ENCODE peak calls at places on chromosomes 4 and X, in five cellular contexts. J is AG09319, L is NB4, M is GM10248, W is HFF-Myc. O is an unnamed sample.

GRCh38 chr4:158065603-158066002 is 107.2 kb downstream of the GASK1B start:
- DNase-seq in J (no peak), L (no peak), M (no peak), W (no peak), O (no peak)

GRCh38 chrX:45751156-45751555 is 550.5 kb upstream of the DIPK2B start:
- DNase-seq in J (no peak), L (no peak), M (no peak), W (no peak), O (no peak)

GRCh38 chrX:102154900-102155805 is 624 bp downstream of the BEX5 start:
- DNase-seq in J (no peak), L (no peak), M (no peak), W (no peak), O (no peak)

GRCh38 chr4:121072836-121073362 is 564 bp upstream of the NDNF start:
- DNase-seq in J (no peak), L (no peak), M (peak; percentile 8), W (no peak), O (no peak)

GRCh38 chr4:10963958-10964705 is 279.6 kb upstream of the CLNK start:
- DNase-seq in J (no peak), L (no peak), M (no peak), W (no peak), O (no peak)

GRCh38 chr4:66539745-66540144 is 869.5 kb upstream of the EPHA5 start:
- DNase-seq in J (no peak), L (no peak), M (no peak), W (no peak), O (no peak)

GRCh38 chr4:121139533-121140222 is 24.4 kb downstream of the TNIP3 start:
- DNase-seq in J (no peak), L (no peak), M (peak; percentile 35), W (peak; percentile 82), O (peak; percentile 32)

GRCh38 chr4:88457307-88458090 is 580 bp downstream of the HERC5 start:
- DNase-seq in J (no peak), L (peak; percentile 68), M (peak; percentile 50), W (no peak), O (no peak)

GRCh38 chr4:53674891-53675290 is 83.6 kb upstream of the LNX1 start:
- DNase-seq in J (no peak), L (no peak), M (no peak), W (no peak), O (no peak)

GRCh38 chr4:119300072-119300387 is 21.9 kb downstream of the FABP2 start:
- DNase-seq in J (no peak), L (peak; percentile 47), M (no peak), W (no peak), O (no peak)
- TF ChIP-seq CTCF in J (no peak), L (no peak), M (no peak), W (no peak), O (no peak)

DNA sequence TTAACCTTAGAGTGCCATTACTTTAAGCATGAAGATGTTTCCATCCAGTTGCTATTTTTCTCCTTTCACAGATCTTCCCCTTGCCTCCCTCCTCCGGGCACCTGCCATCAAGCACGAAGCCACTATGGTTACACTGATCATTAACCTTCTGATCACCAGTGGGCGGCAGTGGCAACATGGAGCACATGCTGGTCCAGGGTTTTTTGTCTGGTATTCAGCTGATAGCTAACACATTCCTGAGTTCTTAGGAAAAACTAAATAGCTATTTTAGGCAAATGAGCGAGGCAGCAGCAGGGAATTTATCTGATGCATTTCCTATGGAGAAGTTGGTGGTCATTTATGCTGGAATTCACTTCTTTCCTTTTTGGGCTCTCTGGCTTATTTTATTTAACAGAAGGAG is 22.8 kb downstream of the SHISA3 start:
- DNase-seq in J (no peak), L (no peak), M (no peak), W (no peak), O (no peak)
- TF ChIP-seq CTCF in J (no peak), L (no peak), M (no peak), W (no peak), O (no peak)

GRCh38 chr4:108830509-108831244 is 67.8 kb upstream of the ETNPPL start:
- DNase-seq in J (no peak), L (no peak), M (no peak), W (no peak), O (no peak)

GRCh38 chr4:108829981-108830492 is 67.2 kb upstream of the ETNPPL start:
- DNase-seq in J (no peak), L (no peak), M (no peak), W (no peak), O (no peak)

GRCh38 chr4:108834787-108835384 is 72.0 kb upstream of the ETNPPL start:
- DNase-seq in J (no peak), L (peak; percentile 32), M (peak; percentile 6), W (peak; percentile 27), O (peak; percentile 3)

GRCh38 chr4:108834167-108834566 is 71.3 kb upstream of the ETNPPL start:
- DNase-seq in J (no peak), L (no peak), M (no peak), W (peak; percentile 54), O (no peak)

GRCh38 chr4:108833041-108833440 is 70.2 kb upstream of the ETNPPL start:
- DNase-seq in J (no peak), L (no peak), M (no peak), W (no peak), O (no peak)
- TF ChIP-seq CTCF in J (peak; percentile 53), L (no peak), M (no peak), W (no peak), O (no peak)

GRCh38 chr4:163556650-163557391 is 62.3 kb downstream of the TMA16 start:
- DNase-seq in J (no peak), L (no peak), M (no peak), W (no peak), O (no peak)

GRCh38 chr4:163558539-163559044 is 64.1 kb downstream of the TMA16 start:
- DNase-seq in J (no peak), L (no peak), M (no peak), W (no peak), O (no peak)

GRCh38 chr4:163553146-163553545 is 58.7 kb downstream of the TMA16 start:
- DNase-seq in J (no peak), L (no peak), M (no peak), W (no peak), O (no peak)

GRCh38 chr4:163554870-163555465 is 60.5 kb downstream of the TMA16 start:
- DNase-seq in J (no peak), L (peak; percentile 32), M (no peak), W (no peak), O (no peak)

DNA sequence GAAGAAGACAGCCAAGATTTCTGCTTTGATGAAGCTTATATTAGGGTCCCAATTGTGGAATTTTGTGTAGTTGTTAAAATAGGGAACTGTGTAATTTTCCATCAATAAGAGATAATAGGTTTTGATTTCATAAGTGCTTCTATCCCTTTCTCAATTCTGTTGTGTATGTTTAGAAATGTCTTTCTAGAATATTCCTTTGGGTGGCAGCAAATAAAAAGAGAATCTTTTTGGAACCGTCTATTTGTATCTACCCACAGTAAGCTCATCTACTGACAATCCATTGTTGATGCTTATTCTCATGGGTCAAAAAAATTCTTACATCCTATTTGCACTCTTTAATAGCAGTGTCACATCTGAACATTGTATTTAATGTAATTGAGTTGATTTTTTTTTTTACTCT is 61.7 kb downstream of the TMA16 start:
- DNase-seq in J (no peak), L (no peak), M (no peak), W (no peak), O (peak; percentile 38)
- TF ChIP-seq CTCF in J (no peak), L (no peak), M (peak; percentile 20), W (no peak), O (peak; percentile 43)